ENCODE peak calls at places on chromosomes 3 and 15, in nine cellular contexts. One of them, this sample, is unnamed.
A peak's percentile ranks its signal among the peaks of the same experiment; 100 is the strongest.

GRCh38 chr15:32646304-32646703 is 4.8 kb downstream of the SCG5 start:
- DNase-seq in BE2C: peak; percentile 24
- DNase-seq in activated CD8-positive, alpha-beta T cell treated with anti-CD3 and anti-CD28 coated beads for 36 hours: no peak
- DNase-seq in AG08396: no peak
- DNase-seq in Karpas-422: no peak
- DNase-seq in fibroblast of gingiva: no peak
- DNase-seq in NCI-H1105 treated with DMSO at 0.1 percent for 48 hours: peak; percentile 90
- DNase-seq in NAMALWA: no peak
- DNase-seq in mesendoderm: peak; percentile 46
- DNase-seq in this sample: no peak

GRCh38 chr15:56640127-56640526 is 93.2 kb downstream of the ZNF280D start:
- DNase-seq in activated CD8-positive, alpha-beta T cell treated with anti-CD3 and anti-CD28 coated beads for 36 hours: no peak
- DNase-seq in NCI-H1105 treated with DMSO at 0.1 percent for 48 hours: no peak
- DNase-seq in Karpas-422: no peak
- DNase-seq in mesendoderm: peak; percentile 2
- DNase-seq in fibroblast of gingiva: no peak
- DNase-seq in BE2C: no peak
- DNase-seq in AG08396: no peak
- DNase-seq in NAMALWA: no peak
- DNase-seq in this sample: no peak

GRCh38 chr3:31132132-31132769 is 237.8 kb upstream of the GADL1 start:
- DNase-seq in NAMALWA: peak; percentile 48
- DNase-seq in Karpas-422: peak; percentile 71
- DNase-seq in BE2C: no peak
- DNase-seq in mesendoderm: peak; percentile 70
- DNase-seq in NCI-H1105 treated with DMSO at 0.1 percent for 48 hours: peak; percentile 1
- DNase-seq in activated CD8-positive, alpha-beta T cell treated with anti-CD3 and anti-CD28 coated beads for 36 hours: no peak
- DNase-seq in fibroblast of gingiva: peak; percentile 38
- DNase-seq in AG08396: peak; percentile 28
- DNase-seq in this sample: peak; percentile 22

GRCh38 chr15:85112997-85113396 is 131.3 kb downstream of the PDE8A start:
- DNase-seq in BE2C: no peak
- DNase-seq in fibroblast of gingiva: no peak
- DNase-seq in NAMALWA: no peak
- DNase-seq in Karpas-422: no peak
- DNase-seq in activated CD8-positive, alpha-beta T cell treated with anti-CD3 and anti-CD28 coated beads for 36 hours: no peak
- DNase-seq in AG08396: no peak
- DNase-seq in mesendoderm: no peak
- DNase-seq in NCI-H1105 treated with DMSO at 0.1 percent for 48 hours: no peak
- DNase-seq in this sample: no peak

GRCh38 chr15:69955240-69955894 is 142.3 kb downstream of the TLE3 start:
- DNase-seq in Karpas-422: no peak
- DNase-seq in AG08396: no peak
- DNase-seq in NAMALWA: peak; percentile 18
- DNase-seq in activated CD8-positive, alpha-beta T cell treated with anti-CD3 and anti-CD28 coated beads for 36 hours: no peak
- DNase-seq in fibroblast of gingiva: no peak
- DNase-seq in NCI-H1105 treated with DMSO at 0.1 percent for 48 hours: no peak
- DNase-seq in mesendoderm: no peak
- DNase-seq in BE2C: no peak
- DNase-seq in this sample: no peak

GRCh38 chr3:149535395-149535685 is 60.8 kb downstream of the TM4SF4 start:
- DNase-seq in NCI-H1105 treated with DMSO at 0.1 percent for 48 hours: peak; percentile 57
- DNase-seq in BE2C: no peak
- DNase-seq in fibroblast of gingiva: no peak
- DNase-seq in mesendoderm: no peak
- DNase-seq in Karpas-422: no peak
- DNase-seq in activated CD8-positive, alpha-beta T cell treated with anti-CD3 and anti-CD28 coated beads for 36 hours: no peak
- DNase-seq in AG08396: no peak
- DNase-seq in NAMALWA: no peak
- DNase-seq in this sample: no peak

GRCh38 chr15:67741313-67741712 is 84.0 kb upstream of the SKOR1 start:
- DNase-seq in NAMALWA: no peak
- DNase-seq in BE2C: no peak
- DNase-seq in activated CD8-positive, alpha-beta T cell treated with anti-CD3 and anti-CD28 coated beads for 36 hours: no peak
- DNase-seq in fibroblast of gingiva: no peak
- DNase-seq in mesendoderm: no peak
- DNase-seq in NCI-H1105 treated with DMSO at 0.1 percent for 48 hours: no peak
- DNase-seq in AG08396: no peak
- DNase-seq in Karpas-422: no peak
- DNase-seq in this sample: no peak

GRCh38 chr15:39623550-39623931 is 42.7 kb downstream of the THBS1 start:
- DNase-seq in NCI-H1105 treated with DMSO at 0.1 percent for 48 hours: no peak
- DNase-seq in activated CD8-positive, alpha-beta T cell treated with anti-CD3 and anti-CD28 coated beads for 36 hours: peak; percentile 78
- DNase-seq in fibroblast of gingiva: no peak
- DNase-seq in Karpas-422: no peak
- DNase-seq in BE2C: no peak
- DNase-seq in mesendoderm: no peak
- DNase-seq in AG08396: no peak
- DNase-seq in NAMALWA: no peak
- DNase-seq in this sample: peak; percentile 76

This sample was measured in central memory CD4-positive, alpha-beta T cell.